ENCODE peak calls at places on chromosomes 4 and X, in ten cellular contexts. E is brain microvascular endothelial cell, W is transverse colon, H is tibial artery, I is pancreas, P is coronary artery, B is breast epithelium, M is AG09319, Q is uterus, X is AG04450. O is an unnamed sample.

GRCh38 chr4:113548303-113548702 is 213.2 kb downstream of the CAMK2D start:
- DNase-seq in E (no peak), W (no peak), H (no peak), I (no peak), P (no peak), B (no peak), M (no peak), Q (no peak), X (no peak), O (no peak)

GRCh38 chr4:32140636-32141035 is 1420.5 kb downstream of the PCDH7 start:
- DNase-seq in E (peak), W (no peak), H (no peak), I (no peak), P (no peak), B (no peak), M (no peak), Q (no peak), X (peak), O (no peak)

GRCh38 chr4:139144161-139144859 is 32.7 kb downstream of the ELF2 start:
- DNase-seq in E (peak), W (peak), H (peak), I (no peak), P (no peak), B (no peak), M (no peak), Q (peak), X (peak), O (no peak)

GRCh38 chrX:136147320-136147901 is at the start of gene FHL1:
- DNase-seq in E (no peak), W (peak), H (peak), I (peak), P (peak), B (no peak), M (no peak), Q (peak), X (no peak), O (peak)

GRCh38 chrX:12505127-12505526 is 286.1 kb upstream of the PRPS2 start:
- DNase-seq in E (no peak), W (no peak), H (no peak), I (no peak), P (no peak), B (no peak), M (no peak), Q (no peak), X (no peak), O (no peak)

GRCh38 chr4:168306476-168306875 is 12.1 kb downstream of the DDX60 start:
- DNase-seq in E (no peak), W (no peak), H (no peak), I (no peak), P (no peak), B (no peak), M (no peak), Q (no peak), X (no peak), O (no peak)

GRCh38 chr4:7630559-7631287 is 196.0 kb upstream of the PSAPL1 start:
- DNase-seq in E (peak), W (no peak), H (peak), I (no peak), P (no peak), B (no peak), M (peak), Q (peak), X (peak), O (no peak)

GRCh38 chr4:10006236-10006603 is 15.1 kb downstream of the SLC2A9 start:
- DNase-seq in E (no peak), W (peak), H (peak), I (no peak), P (no peak), B (no peak), M (no peak), Q (peak), X (no peak), O (no peak)

GRCh38 chr4:3671571-3672464 is 94.4 kb upstream of the ADRA2C start:
- DNase-seq in E (no peak), W (no peak), H (no peak), I (no peak), P (no peak), B (no peak), M (no peak), Q (peak), X (no peak), O (no peak)

GRCh38 chrX:4550018-4550417 is 836.6 kb upstream of the PRKX start:
- DNase-seq in E (no peak), W (no peak), H (no peak), I (no peak), P (no peak), B (no peak), M (no peak), Q (no peak), X (no peak), O (no peak)

GRCh38 chrX:28639502-28639901 is 52.3 kb downstream of the IL1RAPL1 start:
- DNase-seq in E (peak), W (no peak), H (no peak), I (no peak), P (no peak), B (no peak), M (no peak), Q (no peak), X (no peak), O (no peak)

GRCh38 chr4:138312536-138312911 is 70.4 kb upstream of the SLC7A11 start:
- DNase-seq in E (no peak), W (no peak), H (no peak), I (no peak), P (no peak), B (no peak), M (no peak), Q (no peak), X (no peak), O (no peak)

DNA sequence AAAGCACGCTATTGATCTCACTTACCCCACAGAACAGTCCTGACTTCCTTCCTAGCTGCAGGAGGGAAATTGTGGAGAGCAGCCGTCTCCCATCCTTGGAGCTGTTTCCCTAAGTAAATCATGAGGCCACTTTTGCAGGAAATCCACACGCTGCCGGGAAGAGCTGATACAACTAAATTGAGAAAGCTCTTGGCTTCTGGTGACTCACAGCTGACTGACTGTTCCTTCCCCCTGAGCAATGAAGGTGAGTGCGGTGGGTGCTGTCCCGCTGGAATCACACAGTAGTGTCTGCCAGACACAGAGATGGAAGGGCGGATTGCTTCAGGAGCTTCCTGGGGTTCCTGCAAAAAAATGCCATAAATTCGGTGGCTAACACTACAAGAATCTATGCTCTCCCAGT is 268.9 kb downstream of the ASMT start:
- DNase-seq in E (no peak), W (no peak), H (no peak), I (no peak), P (no peak), B (no peak), M (no peak), Q (no peak), X (no peak), O (no peak)
- TF ChIP-seq CTCF in E (no peak), W (no peak), H (no peak), I (no peak), P (no peak), B (no peak), M (no peak), Q (no peak), X (no peak), O (no peak)

GRCh38 chr4:147480891-147481576 is at the start of gene EDNRA:
- DNase-seq in E (peak), W (no peak), H (peak), I (no peak), P (peak), B (no peak), M (no peak), Q (peak), X (no peak), O (peak)

GRCh38 chr4:147481577-147482109 is 746 bp downstream of the EDNRA start:
- DNase-seq in E (no peak), W (no peak), H (peak), I (no peak), P (no peak), B (no peak), M (no peak), Q (peak), X (no peak), O (no peak)

GRCh38 chr4:147479376-147479775 is 1.5 kb upstream of the EDNRA start:
- DNase-seq in E (no peak), W (no peak), H (no peak), I (no peak), P (no peak), B (no peak), M (no peak), Q (no peak), X (no peak), O (no peak)

GRCh38 chr4:147480502-147480890 is 401 bp upstream of the EDNRA start:
- DNase-seq in E (no peak), W (no peak), H (peak), I (no peak), P (no peak), B (no peak), M (no peak), Q (peak), X (no peak), O (no peak)

DNA sequence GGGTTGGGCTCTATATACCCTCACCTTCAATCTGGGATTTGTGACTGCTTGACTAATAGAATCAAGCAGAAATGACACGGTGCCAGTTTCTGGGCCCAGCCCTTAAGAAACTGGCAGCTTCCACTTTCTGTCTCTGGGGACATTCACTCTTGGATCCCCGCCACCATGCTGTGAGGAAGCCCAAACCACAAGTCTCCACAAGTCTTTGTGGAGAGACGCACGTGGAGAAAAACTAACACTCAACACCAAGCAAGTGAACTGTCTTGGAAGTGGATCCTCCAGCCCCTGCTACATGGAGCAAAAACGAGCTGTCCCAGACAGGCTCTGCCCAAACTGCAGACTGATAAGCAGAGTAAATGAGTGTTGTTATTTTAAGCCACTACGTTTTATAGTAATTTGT is 1.1 kb upstream of the EDNRA start:
- DNase-seq in E (peak), W (no peak), H (peak), I (peak), P (peak), B (no peak), M (no peak), Q (peak), X (no peak), O (no peak)
- TF ChIP-seq CTCF in E (no peak), W (no peak), H (no peak), I (no peak), P (no peak), B (no peak), M (no peak), Q (no peak), X (no peak), O (no peak)

GRCh38 chrX:110853610-110854009 is 58.0 kb upstream of the CHRDL1 start:
- DNase-seq in E (no peak), W (no peak), H (no peak), I (peak), P (no peak), B (peak), M (no peak), Q (no peak), X (no peak), O (no peak)
- TF ChIP-seq CTCF in E (peak), W (peak), H (peak), I (no peak), P (no peak), B (peak), M (peak), Q (no peak), X (peak), O (peak)

DNA sequence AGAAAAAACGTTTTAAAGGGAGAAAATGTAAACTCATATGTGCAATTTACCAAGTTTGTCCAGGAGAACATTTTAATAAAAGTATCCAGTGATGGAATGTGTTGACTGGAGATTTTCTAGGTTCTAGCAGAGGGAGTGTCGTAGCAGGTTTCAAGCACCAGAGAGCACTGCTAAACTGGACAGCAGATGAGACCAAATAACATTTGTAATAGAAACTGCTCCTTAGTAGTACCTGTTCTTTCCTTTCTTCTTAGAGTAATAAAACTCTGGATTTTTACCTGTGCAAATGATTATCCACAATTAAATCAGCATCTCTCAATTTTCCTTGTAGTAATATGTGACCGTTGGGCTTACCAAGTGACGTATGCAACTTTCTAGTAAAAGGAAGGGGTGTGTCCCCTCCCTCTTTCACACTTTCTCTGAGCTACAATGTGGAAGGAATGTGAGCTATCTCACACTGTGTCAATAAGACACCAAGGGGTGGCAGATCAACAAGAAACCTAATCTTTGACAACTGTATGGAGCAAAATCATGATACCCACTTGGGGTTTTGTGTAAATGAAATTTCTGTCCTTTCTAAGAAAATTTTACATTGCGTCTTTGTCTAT is 9.5 kb downstream of the HPGDS start:
- DNase-seq in E (peak), W (no peak), H (no peak), I (no peak), P (no peak), B (no peak), M (no peak), Q (no peak), X (no peak), O (no peak)
- TF ChIP-seq CTCF in E (peak), W (no peak), H (no peak), I (no peak), P (no peak), B (no peak), M (no peak), Q (no peak), X (peak), O (no peak)

DNA sequence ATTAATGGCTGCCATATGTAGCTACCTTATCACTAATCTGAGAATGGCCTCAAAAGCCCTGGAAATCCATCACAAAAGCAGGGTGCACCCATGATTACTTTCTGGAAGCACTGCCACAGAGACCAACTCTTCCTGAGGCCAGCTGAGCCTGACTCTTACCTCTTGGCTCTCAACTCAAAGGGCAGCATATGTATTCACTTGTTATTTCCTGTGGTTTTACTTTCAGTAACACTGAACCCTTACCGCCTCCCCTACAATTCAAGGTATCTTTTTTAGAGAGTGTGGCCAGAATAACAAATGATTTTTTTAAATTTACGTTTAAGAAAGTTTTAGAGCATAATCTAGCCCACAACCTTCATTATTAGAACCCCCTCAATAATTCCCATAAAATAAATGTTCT is 434.9 kb downstream of the FSTL5 start:
- DNase-seq in E (no peak), W (no peak), H (no peak), I (no peak), P (no peak), B (no peak), M (no peak), Q (no peak), X (no peak), O (no peak)
- TF ChIP-seq CTCF in E (no peak), W (no peak), H (no peak), I (no peak), P (no peak), B (no peak), M (no peak), Q (no peak), X (no peak), O (no peak)

DNA sequence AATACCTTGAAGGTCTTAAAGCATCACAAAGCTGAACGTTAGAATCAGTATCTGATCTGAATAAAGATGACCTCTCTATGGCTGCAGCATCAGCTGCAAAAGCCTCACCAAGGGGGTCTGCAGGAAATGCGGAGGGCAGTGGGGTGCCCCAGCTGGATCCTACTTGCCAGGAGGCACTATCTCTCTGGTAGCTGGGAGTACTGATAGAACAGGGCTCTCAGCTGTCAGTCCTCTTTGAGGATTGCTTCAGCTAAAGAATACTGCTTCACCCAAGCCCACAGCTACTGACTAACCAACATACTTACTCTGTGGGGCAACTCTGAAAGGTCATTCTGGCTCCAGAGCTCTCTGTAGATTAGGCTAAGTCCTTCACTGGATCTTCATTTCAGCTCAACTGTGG is 112.5 kb upstream of the ZFP42 start:
- DNase-seq in E (no peak), W (no peak), H (no peak), I (no peak), P (no peak), B (no peak), M (no peak), Q (no peak), X (no peak), O (no peak)
- TF ChIP-seq CTCF in E (no peak), W (no peak), H (no peak), I (no peak), P (no peak), B (no peak), M (no peak), Q (no peak), X (no peak), O (no peak)

GRCh38 chr4:6046526-6047129 is 28.4 kb upstream of the C4orf50 start:
- DNase-seq in E (no peak), W (no peak), H (no peak), I (no peak), P (no peak), B (no peak), M (no peak), Q (no peak), X (no peak), O (no peak)

GRCh38 chr4:6044276-6044675 is 26.0 kb upstream of the C4orf50 start:
- DNase-seq in E (no peak), W (no peak), H (no peak), I (no peak), P (no peak), B (no peak), M (no peak), Q (no peak), X (no peak), O (no peak)

GRCh38 chr4:6043188-6043587 is 25.0 kb upstream of the C4orf50 start:
- DNase-seq in E (no peak), W (no peak), H (no peak), I (no peak), P (no peak), B (no peak), M (no peak), Q (no peak), X (no peak), O (no peak)

GRCh38 chr4:6043843-6044242 is 25.6 kb upstream of the C4orf50 start:
- DNase-seq in E (no peak), W (no peak), H (no peak), I (no peak), P (no peak), B (no peak), M (no peak), Q (no peak), X (no peak), O (no peak)

DNA sequence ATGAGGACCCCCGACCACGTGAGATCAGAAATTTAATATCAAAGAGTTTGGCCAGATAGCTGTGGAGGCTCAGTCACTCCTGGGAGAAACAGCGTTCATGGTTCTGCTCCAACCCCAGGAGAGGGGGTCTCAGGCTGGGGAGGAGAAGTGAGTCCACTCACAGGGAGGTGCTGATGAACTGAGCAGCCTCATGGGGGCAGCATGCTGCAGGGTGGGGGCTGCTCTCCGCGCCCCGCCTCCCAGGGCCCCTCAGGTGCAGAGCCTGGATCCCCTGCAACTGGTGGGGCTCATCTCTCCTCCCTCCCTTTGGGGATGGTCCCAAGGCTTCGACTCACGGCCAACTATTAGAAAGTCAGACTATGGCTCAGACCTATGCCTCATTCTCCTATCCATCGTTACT is 26.6 kb upstream of the C4orf50 start:
- DNase-seq in E (no peak), W (no peak), H (no peak), I (no peak), P (no peak), B (no peak), M (no peak), Q (no peak), X (no peak), O (no peak)
- TF ChIP-seq CTCF in E (no peak), W (no peak), H (no peak), I (no peak), P (no peak), B (no peak), M (no peak), Q (no peak), X (no peak), O (no peak)

DNA sequence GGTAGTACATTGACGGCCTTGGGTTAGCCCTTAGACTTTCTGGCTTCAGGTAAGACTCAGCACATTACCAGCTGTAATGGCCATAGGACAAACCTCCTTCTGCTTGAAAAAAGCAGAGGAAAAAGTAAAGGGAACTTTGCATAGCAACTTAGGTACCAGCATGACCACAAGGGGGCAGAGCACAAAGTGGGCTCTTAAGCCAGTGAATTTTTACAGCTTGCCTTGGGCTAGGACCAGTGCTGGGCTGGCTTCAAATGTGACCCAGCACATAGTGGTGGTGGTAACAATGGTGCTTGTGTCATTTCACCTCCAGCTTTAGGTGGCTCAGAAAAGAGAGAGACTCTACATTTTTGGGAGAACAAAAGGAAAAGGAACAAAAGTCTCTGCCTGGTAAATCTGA is 66.1 kb downstream of the KLHL4 start:
- DNase-seq in E (no peak), W (no peak), H (no peak), I (peak), P (no peak), B (no peak), M (no peak), Q (no peak), X (no peak), O (no peak)
- TF ChIP-seq CTCF in E (peak), W (no peak), H (no peak), I (peak), P (no peak), B (no peak), M (peak), Q (no peak), X (peak), O (peak)

DNA sequence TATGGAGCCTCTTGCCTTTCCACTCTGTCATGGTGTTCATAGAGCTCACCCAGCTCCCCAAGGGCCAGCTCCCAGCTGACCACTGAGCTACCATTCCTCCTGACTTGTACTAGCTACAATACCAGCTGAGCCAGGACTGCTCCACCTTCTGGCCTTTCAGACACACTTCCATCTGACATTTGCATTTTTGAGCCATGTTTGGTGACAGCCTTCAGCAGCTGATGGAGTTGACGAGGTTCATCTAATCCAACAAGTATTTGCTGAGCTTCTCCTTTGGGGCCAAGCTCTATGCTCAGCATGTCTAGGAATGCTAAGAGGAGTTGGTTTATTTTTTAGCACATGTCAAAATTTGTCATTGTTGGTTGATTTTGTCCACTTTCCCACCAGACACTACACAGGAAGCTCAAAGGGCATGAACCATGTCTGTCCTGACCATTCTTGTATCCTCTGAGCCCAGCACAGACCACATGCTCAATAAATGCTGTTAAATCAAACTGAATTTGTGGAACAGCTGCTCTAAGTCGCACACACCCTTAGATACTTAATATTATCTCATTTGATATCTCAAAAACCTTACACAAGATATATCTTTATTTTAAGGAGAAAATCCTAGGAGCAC is 142.6 kb upstream of the PPARGC1A start:
- DNase-seq in E (no peak), W (peak), H (no peak), I (no peak), P (no peak), B (no peak), M (no peak), Q (no peak), X (no peak), O (no peak)
- TF ChIP-seq CTCF in E (peak), W (peak), H (peak), I (no peak), P (no peak), B (peak), M (peak), Q (no peak), X (peak), O (no peak)